ENCODE peak calls at places on chromosomes 4 and X, in six cellular contexts. J, C, W, H, I and R are unnamed samples.

GRCh38 chr4:140595065-140595464 is 26.3 kb upstream of the UCP1 start:
- DNase-seq in H (no peak), W (peak), J (peak), I (peak), C (no peak), R (no peak)

GRCh38 chr4:143555676-143556075 is 42.2 kb downstream of the SMARCA5 start:
- DNase-seq in H (no peak), J (no peak), W (no peak), C (no peak), I (no peak), R (no peak)

GRCh38 chr4:38795087-38795486 is 9.5 kb downstream of the TLR1 start:
- DNase-seq in C (no peak), I (no peak), H (no peak), W (no peak), J (no peak), R (no peak)

GRCh38 chrX:12984629-12985303 is 9.9 kb downstream of the TMSB4X start:
- DNase-seq in I (peak), H (no peak), C (no peak), J (peak), W (peak), R (no peak)

GRCh38 chr4:169341490-169341889 is 70.7 kb upstream of the SH3RF1 start:
- DNase-seq in H (no peak), I (no peak), J (peak), W (no peak), C (no peak), R (no peak)

GRCh38 chrX:119655125-119655524 is 37.8 kb downstream of the SEPTIN6 start:
- DNase-seq in C (peak), J (peak), W (no peak), H (peak), I (no peak), R (peak)

GRCh38 chrX:97672608-97673007 is 788.9 kb downstream of the RPA4 start:
- DNase-seq in H (no peak), C (no peak), J (no peak), I (no peak), W (no peak), R (no peak)

GRCh38 chrX:72114306-72114705 is 17.4 kb downstream of the RTL5 start:
- DNase-seq in C (no peak), J (no peak), I (no peak), W (no peak), H (no peak), R (no peak)

GRCh38 chr4:67201334-67201733 is 344.0 kb downstream of the CENPC start:
- DNase-seq in I (no peak), C (no peak), H (no peak), J (no peak), W (no peak), R (no peak)

GRCh38 chrX:4994855-4995254 is 1233.8 kb downstream of the NLGN4X start:
- DNase-seq in W (no peak), H (no peak), C (no peak), I (no peak), J (no peak), R (no peak)

GRCh38 chr4:6472387-6473263 is at the start of gene PPP2R2C:
- DNase-seq in I (peak), J (peak), W (no peak), H (no peak), C (no peak), R (no peak)

GRCh38 chrX:71997320-71997719 is 86.7 kb downstream of the NHSL2 start:
- DNase-seq in J (no peak), H (no peak), W (no peak), C (no peak), I (no peak), R (no peak)

GRCh38 chrX:129706395-129707072 is 32.2 kb upstream of the XPNPEP2 start:
- DNase-seq in W (no peak), C (no peak), H (peak), I (no peak), J (peak), R (peak)

GRCh38 chrX:48835524-48836329 is at the start of gene PCSK1N:
- DNase-seq in C (no peak), I (peak), H (no peak), J (peak), W (no peak), R (no peak)

GRCh38 chr4:174592985-174593335 is 70.7 kb upstream of the HPGD start:
- DNase-seq in J (no peak), H (no peak), I (no peak), W (no peak), C (no peak), R (no peak)

GRCh38 chrX:41475166-41475565 is 28.0 kb downstream of the NYX start:
- DNase-seq in H (no peak), J (no peak), I (no peak), W (no peak), C (no peak), R (no peak)

GRCh38 chr4:20687894-20688293 is 12.4 kb upstream of the PACRGL start:
- DNase-seq in W (no peak), C (no peak), H (no peak), J (no peak), I (no peak), R (peak)

GRCh38 chr4:112604590-112604989 is 32.1 kb downstream of the ZGRF1 start:
- DNase-seq in H (no peak), I (peak), C (no peak), J (peak), W (peak), R (peak)

GRCh38 chr4:7389101-7389701 is 45.5 kb downstream of the PSAPL1 start:
- DNase-seq in H (peak), J (no peak), C (peak), I (no peak), W (no peak), R (no peak)

GRCh38 chr4:151266542-151266941 is 10.4 kb upstream of the PRSS48 start:
- DNase-seq in H (no peak), C (no peak), J (no peak), W (no peak), I (no peak), R (no peak)

GRCh38 chr4:145388043-145388442 is 93.6 kb upstream of the SMAD1 start:
- DNase-seq in J (no peak), C (no peak), I (no peak), W (no peak), H (no peak), R (no peak)

GRCh38 chr4:158130204-158130603 is 42.6 kb downstream of the GASK1B start:
- DNase-seq in W (no peak), J (no peak), C (no peak), I (no peak), H (no peak), R (no peak)

GRCh38 chr4:176470671-176471070 is 150.9 kb downstream of the SPCS3 start:
- DNase-seq in J (no peak), C (no peak), I (no peak), W (no peak), H (no peak), R (no peak)

GRCh38 chr4:38805530-38806145 is 1.0 kb upstream of the TLR1 start:
- DNase-seq in J (no peak), I (no peak), H (peak), W (no peak), C (no peak), R (no peak)

GRCh38 chr4:121846662-121847061 is 23.0 kb upstream of the CCNA2 start:
- DNase-seq in J (no peak), H (no peak), W (no peak), I (no peak), C (no peak), R (no peak)

GRCh38 chr4:80307183-80307735 is 28.3 kb upstream of the CFAP299 start:
- DNase-seq in J (no peak), H (no peak), W (no peak), I (no peak), C (no peak), R (no peak)

GRCh38 chr4:145618912-145619638 is at the start of gene MMAA:
- DNase-seq in H (peak), J (peak), C (peak), W (peak), I (peak), R (peak)

GRCh38 chrX:87526281-87526680 is 8.7 kb downstream of the KLHL4 start:
- DNase-seq in J (no peak), H (no peak), C (no peak), W (no peak), I (no peak), R (no peak)

GRCh38 chrX:48604701-48605100 is 7.4 kb downstream of the WDR13 start:
- DNase-seq in I (no peak), C (no peak), H (no peak), J (no peak), W (no peak), R (no peak)

GRCh38 chr4:84920591-84920990 is 45.9 kb downstream of the WDFY3 start:
- DNase-seq in C (no peak), W (no peak), J (no peak), I (no peak), H (no peak), R (no peak)

GRCh38 chr4:138241281-138242075 is 671 bp downstream of the SLC7A11 start:
- DNase-seq in H (no peak), J (peak), I (no peak), C (no peak), W (no peak), R (no peak)

GRCh38 chr4:20253799-20254409 is 2.2 kb downstream of the SLIT2 start:
- DNase-seq in J (peak), C (peak), H (peak), W (no peak), I (no peak), R (no peak)

GRCh38 chr4:140876597-140877364 is 120.6 kb upstream of the TBC1D9 start:
- DNase-seq in J (no peak), I (no peak), C (no peak), H (no peak), W (no peak), R (no peak)

GRCh38 chr4:113468165-113469022 is 293.1 kb downstream of the CAMK2D start:
- DNase-seq in J (peak), W (peak), H (peak), C (peak), I (peak), R (no peak)

GRCh38 chrX:20016618-20016945 is 25.7 kb upstream of the BCLAF3 start:
- DNase-seq in H (no peak), W (no peak), C (no peak), I (no peak), J (no peak), R (no peak)

GRCh38 chrX:38841766-38842165 is 40.5 kb downstream of the MID1IP1 start:
- DNase-seq in H (no peak), J (no peak), W (no peak), C (no peak), I (no peak), R (no peak)

GRCh38 chrX:38837389-38837788 is 36.1 kb downstream of the MID1IP1 start:
- DNase-seq in J (no peak), W (no peak), C (no peak), H (no peak), I (no peak), R (no peak)

GRCh38 chrX:38845426-38845825 is 44.2 kb downstream of the MID1IP1 start:
- DNase-seq in W (no peak), C (no peak), I (no peak), J (no peak), H (no peak), R (no peak)

GRCh38 chrX:38839269-38839668 is 38.0 kb downstream of the MID1IP1 start:
- DNase-seq in J (no peak), H (no peak), I (no peak), W (no peak), C (no peak), R (no peak)

GRCh38 chrX:38839944-38840343 is 38.7 kb downstream of the MID1IP1 start:
- DNase-seq in W (no peak), J (no peak), H (no peak), I (no peak), C (no peak), R (no peak)
- TF ChIP-seq POLR2A in W (no peak), J (no peak), H (no peak), I (no peak), C (no peak), R (no peak)

DNA sequence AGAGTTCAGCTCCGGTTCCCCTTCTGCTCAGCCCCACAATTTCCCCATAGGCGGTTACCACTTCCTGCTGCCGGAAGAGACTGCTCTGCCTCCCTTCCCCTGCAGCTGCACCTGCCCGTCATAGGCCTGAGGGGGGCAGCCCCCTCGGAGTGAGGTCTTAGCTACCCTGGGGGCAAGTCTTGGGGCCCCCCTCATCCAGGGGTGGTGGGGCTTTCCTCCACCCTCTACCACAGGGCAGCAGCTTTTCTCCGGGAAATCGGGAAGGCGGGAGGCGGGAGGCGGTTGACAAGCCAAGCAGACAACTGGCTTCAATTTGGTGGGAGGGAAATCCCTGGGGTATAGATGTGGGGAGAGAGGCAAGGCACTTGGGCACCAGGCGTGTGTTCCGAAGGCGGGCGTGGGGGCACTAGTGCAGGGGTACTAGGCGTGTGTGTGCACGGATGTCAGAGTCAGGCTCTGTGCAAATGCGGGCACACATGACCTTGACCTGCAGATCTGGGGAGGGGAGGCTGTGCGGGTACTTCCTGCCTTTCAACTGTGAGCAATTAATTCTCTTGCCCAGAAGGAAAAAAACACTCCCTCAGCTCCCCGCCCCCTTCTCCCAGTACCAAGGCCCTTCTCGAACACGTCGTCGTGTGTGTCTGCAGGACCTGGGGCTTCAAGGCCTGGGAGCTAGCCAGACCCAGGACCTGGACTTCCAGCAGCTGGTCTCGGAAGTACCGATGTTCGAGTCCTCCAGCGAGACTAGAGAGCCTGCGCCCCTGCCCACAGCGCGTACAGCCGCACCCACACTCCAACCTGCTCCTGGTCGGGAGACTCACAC is 1.0 kb upstream of the ARHGAP4 start:
- DNase-seq in W (no peak), I (no peak), J (peak), H (peak), C (no peak), R (no peak)
- TF ChIP-seq POLR2A in W (no peak), I (peak), J (no peak), H (no peak), C (no peak), R (peak)

GRCh38 chr4:55125763-55126541 is 557 bp upstream of the KDR start:
- DNase-seq in H (no peak), I (no peak), J (no peak), W (peak), C (no peak), R (no peak)

GRCh38 chr4:55124337-55125076 is 888 bp downstream of the KDR start:
- DNase-seq in J (no peak), H (peak), C (no peak), W (no peak), I (no peak), R (no peak)

GRCh38 chr4:55127053-55127452 is 1.7 kb upstream of the KDR start:
- DNase-seq in J (no peak), C (no peak), I (no peak), H (no peak), W (no peak), R (no peak)

GRCh38 chr4:55123791-55124190 is 1.6 kb downstream of the KDR start:
- DNase-seq in I (no peak), W (no peak), H (no peak), J (no peak), C (no peak), R (no peak)

DNA sequence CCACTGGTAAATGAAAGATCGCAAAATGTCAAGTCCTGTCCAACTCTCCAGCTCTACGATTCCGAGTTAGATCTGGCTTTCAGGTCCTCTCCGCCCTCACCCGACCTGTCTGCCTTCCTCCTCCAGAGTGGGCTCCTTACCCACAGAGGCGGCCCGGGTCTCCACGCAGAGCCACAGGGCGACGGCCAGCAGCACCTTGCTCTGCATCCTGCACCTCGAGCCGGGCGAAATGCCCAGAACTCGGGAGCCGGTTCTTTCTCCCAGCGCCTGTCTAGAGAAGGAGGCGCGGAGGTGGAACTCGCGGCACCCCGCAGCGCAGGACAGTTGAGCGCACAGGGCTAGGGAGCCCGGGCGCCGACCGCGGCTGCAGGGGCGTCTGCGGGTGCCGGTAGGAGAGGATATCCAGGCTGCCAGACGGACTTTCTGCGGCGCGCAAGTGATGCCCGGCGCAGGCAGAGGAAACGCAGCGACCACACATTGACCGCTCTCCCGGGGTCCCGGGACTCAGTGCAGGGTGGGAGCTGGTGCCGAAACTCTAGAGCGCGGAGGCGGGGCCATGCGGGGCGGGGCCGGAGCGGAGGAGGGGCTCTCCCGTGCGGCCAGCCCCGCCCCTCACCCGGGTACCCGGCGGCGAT is at the start of gene KDR:
- DNase-seq in W (peak), C (peak), I (no peak), J (peak), H (peak), R (no peak)
- TF ChIP-seq POLR2A in W (peak), C (peak), I (no peak), J (no peak), H (peak), R (no peak)

DNA sequence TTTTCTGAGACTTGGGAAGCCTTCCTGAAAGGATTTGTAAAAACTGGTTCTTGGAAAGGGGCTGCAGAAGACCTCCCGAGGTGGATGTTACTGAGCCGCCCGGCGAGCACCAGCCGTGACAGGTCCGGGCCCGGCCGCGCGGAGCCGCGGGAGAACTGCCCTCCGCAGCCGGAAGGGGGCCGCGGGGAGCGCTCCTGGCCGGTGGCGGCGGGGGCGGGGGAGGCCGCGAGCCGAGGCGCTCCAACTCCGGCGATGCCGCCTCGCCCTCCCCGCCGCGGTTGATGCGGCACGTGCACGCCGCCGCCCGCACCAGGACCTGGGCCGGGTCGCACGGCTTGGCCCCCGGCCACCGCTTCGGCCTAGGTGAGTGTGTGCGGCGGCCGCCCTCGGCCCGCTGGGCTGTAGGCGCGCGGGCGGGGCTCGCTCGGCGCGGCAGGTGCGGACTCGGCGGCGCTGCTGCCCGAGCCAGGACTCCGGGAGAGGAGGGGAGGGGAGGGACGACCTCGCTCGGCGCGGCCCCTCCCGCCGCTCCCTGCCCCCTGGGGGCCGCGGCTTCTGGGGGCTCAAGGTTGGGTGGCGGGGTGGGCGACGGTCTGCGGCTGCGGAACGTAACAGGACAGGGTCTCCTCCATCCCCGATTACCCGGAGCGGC is 1.7 kb downstream of the SPRY1 start:
- DNase-seq in J (peak), H (peak), I (peak), C (peak), W (peak), R (no peak)
- TF ChIP-seq POLR2A in J (peak), H (peak), I (no peak), C (no peak), W (no peak), R (no peak)

GRCh38 chr4:71771613-71772012 is 12.3 kb downstream of the GC start:
- DNase-seq in H (no peak), C (no peak), W (no peak), I (no peak), J (no peak), R (no peak)
- TF ChIP-seq POLR2A in H (no peak), C (no peak), W (no peak), I (no peak), J (no peak), R (no peak)

GRCh38 chrX:136246201-136246600 is 5.0 kb downstream of the MAP7D3 start:
- DNase-seq in I (no peak), C (no peak), W (no peak), J (no peak), H (no peak), R (no peak)

GRCh38 chrX:136251042-136251991 is at the start of gene MAP7D3:
- DNase-seq in C (peak), J (peak), W (peak), I (peak), H (peak), R (peak)

GRCh38 chrX:136255543-136255942 is 4.3 kb upstream of the MAP7D3 start:
- DNase-seq in H (no peak), W (no peak), C (no peak), J (no peak), I (no peak), R (no peak)

DNA sequence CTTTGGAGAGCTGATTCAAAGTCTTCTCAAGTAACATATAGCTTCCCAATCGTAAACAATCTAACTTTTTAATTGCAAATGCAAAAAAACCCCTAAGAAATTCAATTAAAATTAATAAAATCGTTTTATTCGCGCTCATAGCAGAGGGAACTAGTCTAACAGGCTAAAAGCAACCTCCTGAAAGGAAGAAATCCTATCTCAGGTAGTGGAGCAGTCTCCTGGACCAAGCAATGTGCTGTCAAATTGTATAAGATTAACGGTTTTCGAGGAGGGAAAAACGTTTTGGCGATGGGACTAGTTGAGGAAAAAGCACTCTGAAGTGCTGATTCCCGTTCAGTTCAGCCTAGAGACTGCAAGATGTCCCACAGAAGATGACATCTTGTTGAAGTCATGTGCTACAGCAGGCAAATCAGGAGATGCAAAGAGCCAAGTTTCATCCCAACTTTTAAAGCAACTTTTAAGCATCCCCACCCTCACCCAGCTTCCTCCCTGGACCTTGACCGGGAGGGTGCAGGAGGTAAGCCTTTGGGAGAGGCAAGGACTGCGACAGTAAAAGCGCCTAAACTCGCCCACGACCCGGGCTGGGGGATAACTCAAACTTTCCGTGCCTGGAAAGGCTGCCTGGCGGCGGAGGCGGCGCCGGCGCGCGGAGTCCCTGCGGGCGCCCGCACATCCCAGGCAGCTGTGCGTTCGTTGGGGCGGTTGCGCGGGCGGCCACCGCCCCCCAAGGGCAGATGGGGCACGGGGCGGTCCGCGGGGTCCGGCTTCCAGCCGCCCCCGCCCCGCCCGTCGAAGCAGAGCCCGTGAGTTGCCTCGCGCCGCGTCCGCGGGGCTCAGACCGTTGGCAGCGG is 784 bp downstream of the MAP7D3 start:
- DNase-seq in C (no peak), J (no peak), W (no peak), H (peak), I (peak), R (peak)
- TF ChIP-seq POLR2A in C (no peak), J (no peak), W (no peak), H (no peak), I (no peak), R (no peak)